ENCODE peak calls at places on chromosome 1, in five cellular contexts. W, Q, O, E and B are unnamed samples.

GRCh38 chr1:181089017-181089776 is 697 bp downstream of the IER5 start:
- DNase-seq in Q (peak), E (peak), W (no peak), O (no peak), B (no peak)

GRCh38 chr1:81920245-81920740 is 119.6 kb downstream of the ADGRL2 start:
- DNase-seq in E (peak), Q (no peak), W (no peak), O (peak), B (peak)

GRCh38 chr1:233994112-233994511 is 89.6 kb downstream of the SLC35F3 start:
- DNase-seq in W (no peak), Q (no peak), E (no peak), O (no peak), B (no peak)

GRCh38 chr1:23343246-23344110 is 606 bp downstream of the HNRNPR start:
- DNase-seq in W (no peak), E (peak), Q (no peak), O (no peak), B (peak)

GRCh38 chr1:30256911-30257310 is 466.5 kb downstream of the MATN1 start:
- DNase-seq in W (no peak), E (no peak), Q (no peak), O (no peak), B (no peak)

GRCh38 chr1:59178339-59178744 is 118.6 kb upstream of the FGGY start:
- DNase-seq in Q (peak), E (peak), O (peak), W (peak), B (peak)

GRCh38 chr1:204579681-204580080 is 63.5 kb downstream of the MDM4 start:
- DNase-seq in W (no peak), O (no peak), E (no peak), Q (no peak), B (no peak)

GRCh38 chr1:113456967-113457366 is 66.7 kb downstream of the MAGI3 start:
- DNase-seq in O (no peak), E (peak), W (peak), Q (no peak), B (peak)

GRCh38 chr1:112934562-112934952 is 21.4 kb downstream of the SLC16A1 start:
- DNase-seq in Q (no peak), O (no peak), E (peak), W (no peak), B (no peak)

GRCh38 chr1:111192643-111193519 is 7.6 kb downstream of the DENND2D start:
- DNase-seq in O (no peak), E (peak), Q (no peak), W (no peak), B (peak)

GRCh38 chr1:175978476-175978875 is 228.6 kb downstream of the COP1 start:
- DNase-seq in W (no peak), Q (no peak), O (no peak), E (peak), B (no peak)

DNA sequence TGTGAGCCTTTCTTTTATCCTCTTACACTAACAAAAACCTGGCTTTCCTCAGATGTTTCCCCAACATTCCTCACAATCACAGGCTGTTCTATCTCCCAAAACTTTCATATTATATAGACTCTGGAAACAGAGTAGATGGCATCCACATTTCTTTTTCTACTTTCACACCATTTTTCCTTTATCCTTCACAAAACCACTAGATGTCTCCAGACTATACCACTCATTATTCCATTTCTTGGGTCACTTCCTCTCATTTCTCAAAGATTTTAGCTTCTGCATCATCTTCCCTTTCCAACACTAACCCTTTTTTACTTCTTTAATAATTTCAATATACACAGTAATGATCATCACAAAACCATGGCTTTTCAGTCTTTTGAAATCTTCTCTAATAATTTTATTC is 286.0 kb upstream of the DEPDC1 start:
- DNase-seq in W (no peak), O (no peak), Q (no peak), E (no peak), B (no peak)
- TF ChIP-seq CTCF in W (no peak), O (no peak), Q (no peak), E (no peak), B (no peak)

DNA sequence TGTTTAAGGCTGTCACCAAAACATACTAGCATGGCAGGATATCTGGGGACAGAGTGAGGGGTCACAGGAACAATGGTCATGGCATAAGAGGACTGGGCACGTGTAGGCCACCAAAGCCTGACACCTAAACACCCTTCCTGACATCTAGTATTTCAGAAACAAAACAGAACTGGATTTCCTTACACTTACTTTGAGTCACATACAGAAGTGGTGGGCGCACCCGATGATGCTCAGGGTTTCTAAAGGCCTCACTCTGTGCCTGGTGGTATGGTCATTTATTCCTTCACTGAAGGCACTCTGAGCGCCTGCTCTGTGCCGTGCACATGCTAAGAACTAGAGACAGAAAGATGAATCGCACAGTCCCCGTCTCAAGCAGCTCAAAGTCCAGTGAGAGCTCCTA is 2.0 kb downstream of the ABCB10 start:
- DNase-seq in E (no peak), O (no peak), Q (no peak), W (no peak), B (no peak)
- H3K4me3 ChIP-seq in E (no peak), O (no peak), Q (no peak), W (no peak), B (peak)

GRCh38 chr1:94795321-94795899 is 24.7 kb upstream of the SLC44A3 start:
- DNase-seq in E (no peak), W (no peak), Q (no peak), O (no peak), B (no peak)

GRCh38 chr1:94790246-94790645 is 29.9 kb upstream of the SLC44A3 start:
- DNase-seq in Q (no peak), O (no peak), W (no peak), E (peak), B (peak)

GRCh38 chr1:94792876-94793605 is 27.1 kb upstream of the SLC44A3 start:
- DNase-seq in E (peak), W (peak), O (no peak), Q (no peak), B (peak)

GRCh38 chr1:94790670-94791069 is 29.5 kb upstream of the SLC44A3 start:
- DNase-seq in O (no peak), E (no peak), Q (no peak), W (no peak), B (no peak)

DNA sequence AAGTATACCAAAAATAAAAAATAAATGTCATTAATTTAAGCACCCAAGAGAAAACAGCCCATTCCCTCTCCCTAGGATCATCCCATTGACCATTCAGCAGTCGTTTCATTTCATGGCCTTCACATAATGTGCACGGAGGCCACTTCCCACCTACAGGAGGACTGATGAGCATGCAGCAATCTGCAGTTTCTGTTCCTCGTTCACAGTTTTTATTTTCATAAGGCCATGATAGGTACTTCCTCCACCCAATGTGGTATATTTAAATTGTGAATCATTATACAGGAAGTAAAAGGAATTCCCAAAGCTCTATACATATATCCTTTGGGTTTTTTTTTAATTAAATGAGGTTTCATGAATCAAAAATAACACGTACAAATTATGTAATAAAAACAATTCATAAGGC is 27.7 kb upstream of the SLC44A3 start:
- DNase-seq in E (peak), O (no peak), W (no peak), Q (no peak), B (peak)
- TF ChIP-seq CTCF in E (no peak), O (no peak), W (no peak), Q (no peak), B (peak)

DNA sequence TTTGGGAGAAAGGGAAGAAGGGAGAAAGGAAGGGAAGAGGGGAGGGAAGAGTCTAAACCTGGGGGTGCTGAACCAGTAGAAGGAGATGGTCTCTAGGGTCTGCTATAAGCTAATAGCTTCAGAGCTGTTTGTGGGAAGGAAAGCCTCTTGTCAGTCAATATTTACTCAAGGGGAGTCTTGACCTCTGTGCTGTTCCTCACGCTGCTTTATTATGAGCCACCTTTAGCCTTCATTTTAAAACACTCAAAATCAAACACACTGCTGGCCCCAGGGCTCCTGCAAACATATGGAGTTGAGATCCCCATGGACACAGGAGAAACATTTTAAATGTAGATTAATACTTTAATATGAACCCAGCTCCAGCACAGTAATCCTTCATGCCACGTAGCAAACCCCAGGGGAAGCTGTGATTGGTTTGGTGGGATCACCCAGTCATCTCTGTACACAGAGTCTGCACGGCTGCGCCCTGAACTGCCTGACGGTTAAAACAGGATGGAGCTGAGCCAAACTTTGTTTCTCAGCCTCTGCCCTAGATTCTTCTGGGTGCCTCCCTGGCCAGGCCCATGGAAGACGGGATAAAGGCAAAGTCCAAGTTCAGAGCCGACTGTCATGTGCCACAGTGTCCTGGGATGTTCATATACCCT is 40.2 kb upstream of the VWA5B1 start:
- DNase-seq in Q (peak), W (no peak), O (no peak), E (no peak), B (no peak)
- H3K4me3 ChIP-seq in Q (no peak), W (no peak), O (no peak), E (no peak), B (no peak)